ENCODE peak calls at places on chromosomes 5 and 9, in seven cellular contexts. D is GM23248, A is AG04450, C is HL-60, H is cardiac muscle cell, Y is pancreas, O is dorsolateral prefrontal cortex. F is an unnamed sample.

GRCh38 chr9:116181853-116182610 is 28.4 kb downstream of the PAPPA start:
- DNase-seq in D (peak), A (no peak), C (no peak), H (peak), Y (no peak), O (no peak), F (no peak)

GRCh38 chr5:75601567-75601966 is 9.7 kb upstream of the ANKDD1B start:
- DNase-seq in D (no peak), A (no peak), C (no peak), H (no peak), Y (no peak), O (no peak), F (no peak)

GRCh38 chr5:139605887-139606286 is 42.3 kb upstream of the CXXC5 start:
- DNase-seq in D (no peak), A (no peak), C (no peak), H (no peak), Y (no peak), O (no peak), F (no peak)

GRCh38 chr9:69149321-69149807 is 24.7 kb upstream of the TJP2 start:
- DNase-seq in D (peak), A (peak), C (no peak), H (peak), Y (no peak), O (no peak), F (no peak)

GRCh38 chr9:132976571-132976970 is 1.9 kb upstream of the GFI1B start:
- DNase-seq in D (no peak), A (no peak), C (no peak), H (no peak), Y (no peak), O (no peak), F (no peak)

GRCh38 chr5:9534881-9535517 is 10.9 kb downstream of the SEMA5A start:
- DNase-seq in D (no peak), A (no peak), C (no peak), H (peak), Y (no peak), O (no peak), F (no peak)

GRCh38 chr5:9686211-9686610 is 56.1 kb upstream of the TAS2R1 start:
- DNase-seq in D (peak), A (peak), C (no peak), H (peak), Y (no peak), O (no peak), F (no peak)

GRCh38 chr5:127492854-127493738 is 24.3 kb upstream of the PRRC1 start:
- DNase-seq in D (peak), A (no peak), C (no peak), H (peak), Y (no peak), O (no peak), F (no peak)

GRCh38 chr9:116178481-116179211 is 25.1 kb downstream of the PAPPA start:
- DNase-seq in D (no peak), A (no peak), C (no peak), H (peak), Y (no peak), O (no peak), F (no peak)

GRCh38 chr5:145764325-145764724 is 70.8 kb downstream of the PRELID2 start:
- DNase-seq in D (no peak), A (peak), C (no peak), H (no peak), Y (no peak), O (no peak), F (no peak)

GRCh38 chr5:143501176-143501840 is 97.8 kb upstream of the NR3C1 start:
- DNase-seq in D (peak), A (no peak), C (no peak), H (no peak), Y (peak), O (no peak), F (no peak)

GRCh38 chr9:120730661-120731514 is 16.6 kb upstream of the MEGF9 start:
- DNase-seq in D (peak), A (peak), C (no peak), H (peak), Y (no peak), O (no peak), F (no peak)

GRCh38 chr5:152688561-152689274 is 283.6 kb upstream of the NMUR2 start:
- DNase-seq in D (peak), A (no peak), C (no peak), H (peak), Y (no peak), O (no peak), F (peak)

GRCh38 chr9:130414081-130414731 is 30.6 kb upstream of the ASS1 start:
- DNase-seq in D (no peak), A (no peak), C (no peak), H (no peak), Y (no peak), O (no peak), F (no peak)

GRCh38 chr5:77882670-77883257 is 106.6 kb upstream of the TBCA start:
- DNase-seq in D (peak), A (peak), C (no peak), H (peak), Y (no peak), O (no peak), F (no peak)

GRCh38 chr9:117448066-117448465 is 33.2 kb upstream of the ASTN2 start:
- DNase-seq in D (peak), A (no peak), C (no peak), H (no peak), Y (no peak), O (no peak), F (no peak)

GRCh38 chr5:157470616-157471015 is 10.6 kb downstream of the NIPAL4 start:
- DNase-seq in D (no peak), A (no peak), C (no peak), H (no peak), Y (no peak), O (no peak), F (no peak)

GRCh38 chr5:141841376-141841775 is 36.8 kb downstream of the PCDH1 start:
- DNase-seq in D (no peak), A (no peak), C (no peak), H (no peak), Y (peak), O (no peak), F (no peak)

GRCh38 chr5:93603711-93604118 is 20.7 kb downstream of the NR2F1 start:
- DNase-seq in D (no peak), A (no peak), C (no peak), H (no peak), Y (no peak), O (no peak), F (no peak)

GRCh38 chr5:116824751-116825438 is 250.3 kb upstream of the SEMA6A start:
- DNase-seq in D (no peak), A (no peak), C (no peak), H (no peak), Y (no peak), O (no peak), F (no peak)

GRCh38 chr5:134113908-134114875 is at the start of gene TCF7:
- DNase-seq in D (peak), A (peak), C (peak), H (peak), Y (peak), O (peak), F (no peak)

GRCh38 chr9:16627967-16628366 is 242.5 kb downstream of the BNC2 start:
- DNase-seq in D (peak), A (peak), C (no peak), H (peak), Y (no peak), O (no peak), F (no peak)

GRCh38 chr5:84327591-84327990 is 57.1 kb downstream of the EDIL3 start:
- DNase-seq in D (peak), A (no peak), C (no peak), H (no peak), Y (no peak), O (no peak), F (no peak)

GRCh38 chr5:141172381-141173204 is at the start of gene PCDHB7:
- DNase-seq in D (peak), A (no peak), C (no peak), H (peak), Y (no peak), O (no peak), F (no peak)

GRCh38 chr9:8412327-8412726 is 612.7 kb upstream of the DMAC1 start:
- DNase-seq in D (no peak), A (no peak), C (no peak), H (no peak), Y (no peak), O (no peak), F (no peak)

GRCh38 chr5:41670216-41670615 is 159.8 kb upstream of the PLCXD3 start:
- DNase-seq in D (no peak), A (no peak), C (no peak), H (no peak), Y (no peak), O (no peak), F (no peak)

GRCh38 chr5:172175263-172175719 is 12.7 kb downstream of the STK10 start:
- DNase-seq in D (no peak), A (no peak), C (peak), H (no peak), Y (no peak), O (no peak), F (no peak)

GRCh38 chr9:4921449-4921848 is 63.6 kb upstream of the JAK2 start:
- DNase-seq in D (no peak), A (no peak), C (no peak), H (no peak), Y (no peak), O (no peak), F (no peak)

GRCh38 chr9:93456504-93456903 is 3.1 kb upstream of the FAM120AOS start:
- DNase-seq in D (no peak), A (no peak), C (peak), H (no peak), Y (no peak), O (no peak), F (no peak)

GRCh38 chr9:137813167-137813566 is 64.4 kb upstream of the CACNA1B start:
- DNase-seq in D (no peak), A (no peak), C (no peak), H (no peak), Y (no peak), O (no peak), F (no peak)
- H3K27ac ChIP-seq in D (no peak), A (no peak), C (no peak), H (no peak), Y (no peak), O (peak), F (peak)

GRCh38 chr9:82124090-82124489 is 135.5 kb downstream of the SPATA31D1 start:
- DNase-seq in D (peak), A (peak), C (no peak), H (peak), Y (no peak), O (no peak), F (no peak)
- H3K27ac ChIP-seq in D (peak), A (no peak), C (no peak), H (no peak), Y (no peak), O (no peak), F (no peak)

GRCh38 chr9:7079051-7079450 is 321.3 kb downstream of the KDM4C start:
- DNase-seq in D (no peak), A (no peak), C (no peak), H (no peak), Y (no peak), O (no peak), F (no peak)
- H3K27ac ChIP-seq in D (no peak), A (no peak), C (no peak), H (no peak), Y (no peak), O (no peak), F (no peak)

DNA sequence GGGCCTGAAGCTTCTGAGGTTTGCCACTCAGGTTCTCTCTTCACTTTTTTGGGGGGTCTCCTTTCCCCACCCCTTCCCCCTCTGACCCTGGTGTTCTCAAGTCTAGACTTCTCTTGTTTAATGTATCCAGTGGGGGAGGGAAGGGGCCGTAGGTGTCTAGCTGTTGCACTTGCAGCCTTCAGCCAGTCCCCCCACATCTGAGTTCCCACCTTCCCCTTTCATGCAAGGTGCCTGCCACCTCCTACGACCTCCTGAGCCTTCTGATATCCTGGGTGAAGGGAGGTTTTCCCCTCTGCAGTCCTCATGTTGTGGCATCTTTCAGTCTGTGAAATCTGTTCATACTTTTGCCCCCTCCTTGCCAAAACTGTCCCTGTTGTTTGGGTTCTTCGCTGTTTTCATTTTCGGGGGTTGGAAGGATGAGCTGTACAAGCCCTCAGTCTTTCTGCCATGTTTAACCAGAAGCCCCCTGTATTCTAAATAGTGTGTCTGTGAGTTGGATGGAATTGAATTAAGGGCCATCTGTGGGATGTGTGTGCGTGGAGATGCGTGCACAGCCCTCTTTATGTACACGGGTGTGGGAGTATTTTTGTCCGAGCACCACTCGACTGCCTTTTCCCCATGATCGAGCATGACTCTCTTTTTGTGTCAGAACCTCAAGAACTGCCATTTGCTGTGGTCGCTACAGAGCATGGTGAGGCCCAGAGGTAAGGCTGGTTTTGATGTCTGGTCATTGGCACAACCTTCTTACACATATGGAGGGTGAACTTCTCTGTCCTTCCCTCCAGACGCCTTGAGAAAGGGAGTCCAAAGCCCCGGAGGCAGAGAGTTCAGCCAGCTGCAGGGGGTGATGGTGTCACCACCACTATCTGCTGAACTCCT is 23.6 kb downstream of the PRRC2B start:
- DNase-seq in D (no peak), A (no peak), C (no peak), H (no peak), Y (no peak), O (no peak), F (no peak)
- H3K27ac ChIP-seq in D (peak), A (peak), C (peak), H (peak), Y (peak), O (peak), F (peak)

GRCh38 chr5:10708189-10708944 is 52.7 kb downstream of the DAP start:
- DNase-seq in D (no peak), A (no peak), C (no peak), H (no peak), Y (no peak), O (no peak), F (no peak)
- H3K27ac ChIP-seq in D (no peak), A (no peak), C (no peak), H (no peak), Y (no peak), O (no peak), F (no peak)

F was measured in caudate nucleus.